ENCODE peak calls at places on chromosomes 11 and 22, in five cellular contexts. One of them, this sample, is unnamed.
A peak's percentile ranks its signal among the peaks of the same experiment; 100 is the strongest.

GRCh38 chr11:12287009-12287373 is 90.4 kb upstream of the PARVA start:
- DNase-seq in MM.1S: no peak
- DNase-seq in PC-3: peak; percentile 89
- DNase-seq in GM23338: no peak
- DNase-seq in HCT116: peak; percentile 47
- DNase-seq in this sample: peak; percentile 75

GRCh38 chr22:49026476-49027121 is 801.1 kb downstream of the BRD1 start:
- DNase-seq in HCT116: no peak
- DNase-seq in PC-3: no peak
- DNase-seq in MM.1S: no peak
- DNase-seq in GM23338: no peak
- DNase-seq in this sample: no peak

GRCh38 chr11:88709567-88709966 is 356.2 kb downstream of the GRM5 start:
- DNase-seq in HCT116: no peak
- DNase-seq in GM23338: peak; percentile 11
- DNase-seq in MM.1S: no peak
- DNase-seq in PC-3: peak; percentile 87
- DNase-seq in this sample: no peak

GRCh38 chr11:18321622-18321990 is 334 bp downstream of the HPS5 start:
- DNase-seq in HCT116: no peak
- DNase-seq in GM23338: peak; percentile 17
- DNase-seq in PC-3: peak; percentile 10
- DNase-seq in MM.1S: no peak
- DNase-seq in this sample: no peak

GRCh38 chr11:82701847-82702520 is 31.7 kb downstream of the FAM181B start:
- DNase-seq in MM.1S: peak; percentile 48
- DNase-seq in PC-3: peak; percentile 81
- DNase-seq in GM23338: peak; percentile 78
- DNase-seq in HCT116: peak; percentile 24
- DNase-seq in this sample: peak; percentile 64

GRCh38 chr11:17581732-17582053 is 34.6 kb downstream of the OTOG start:
- DNase-seq in GM23338: no peak
- DNase-seq in HCT116: no peak
- DNase-seq in MM.1S: no peak
- DNase-seq in PC-3: no peak
- DNase-seq in this sample: no peak

GRCh38 chr11:128417607-128418324 is 169.6 kb downstream of the ETS1 start:
- DNase-seq in MM.1S: no peak
- DNase-seq in PC-3: peak; percentile 78
- DNase-seq in HCT116: no peak
- DNase-seq in GM23338: no peak
- DNase-seq in this sample: no peak

GRCh38 chr11:126473269-126473668 is 117.8 kb downstream of the ST3GAL4 start:
- DNase-seq in PC-3: no peak
- DNase-seq in HCT116: no peak
- DNase-seq in GM23338: no peak
- DNase-seq in MM.1S: no peak
- DNase-seq in this sample: no peak

GRCh38 chr22:43345761-43346261 is 2.6 kb upstream of the SCUBE1 start:
- DNase-seq in GM23338: no peak
- DNase-seq in HCT116: no peak
- DNase-seq in PC-3: no peak
- DNase-seq in MM.1S: no peak
- DNase-seq in this sample: no peak

GRCh38 chr22:39431821-39432251 is 25.0 kb upstream of the MGAT3 start:
- DNase-seq in MM.1S: no peak
- DNase-seq in PC-3: no peak
- DNase-seq in GM23338: no peak
- DNase-seq in HCT116: no peak
- DNase-seq in this sample: peak; percentile 2

GRCh38 chr11:108216988-108217387 is 5.5 kb downstream of the NPAT start:
- DNase-seq in PC-3: no peak
- DNase-seq in GM23338: no peak
- DNase-seq in MM.1S: no peak
- DNase-seq in HCT116: no peak
- DNase-seq in this sample: no peak

GRCh38 chr11:14789879-14790484 is 102.0 kb downstream of the CYP2R1 start:
- DNase-seq in MM.1S: peak; percentile 25
- DNase-seq in HCT116: no peak
- DNase-seq in GM23338: no peak
- DNase-seq in PC-3: peak; percentile 36
- DNase-seq in this sample: no peak

GRCh38 chr11:13927496-13927895 is 35.0 kb upstream of the SPON1 start:
- DNase-seq in MM.1S: no peak
- DNase-seq in HCT116: no peak
- DNase-seq in PC-3: no peak
- DNase-seq in GM23338: no peak
- DNase-seq in this sample: no peak

GRCh38 chr11:8863838-8864237 is 47.2 kb upstream of the AKIP1 start:
- DNase-seq in MM.1S: no peak
- DNase-seq in GM23338: no peak
- DNase-seq in PC-3: peak; percentile 57
- DNase-seq in HCT116: no peak
- DNase-seq in this sample: no peak

GRCh38 chr22:42757475-42757874 is 36.8 kb upstream of the A4GALT start:
- DNase-seq in PC-3: no peak
- DNase-seq in HCT116: no peak
- DNase-seq in GM23338: peak; percentile 76
- DNase-seq in MM.1S: no peak
- DNase-seq in this sample: no peak

GRCh38 chr11:94826415-94826814 is 58.3 kb downstream of the AMOTL1 start:
- DNase-seq in HCT116: no peak
- DNase-seq in PC-3: no peak
- DNase-seq in MM.1S: no peak
- DNase-seq in GM23338: peak; percentile 40
- DNase-seq in this sample: no peak

GRCh38 chr11:57345555-57346151 is 7.5 kb downstream of the P2RX3 start:
- DNase-seq in HCT116: peak; percentile 76
- DNase-seq in GM23338: peak; percentile 97
- DNase-seq in MM.1S: peak; percentile 66
- DNase-seq in PC-3: peak; percentile 94
- DNase-seq in this sample: peak; percentile 93

GRCh38 chr11:9604134-9604533 is 30.7 kb downstream of the WEE1 start:
- DNase-seq in GM23338: no peak
- DNase-seq in MM.1S: no peak
- DNase-seq in HCT116: no peak
- DNase-seq in PC-3: no peak
- DNase-seq in this sample: no peak

GRCh38 chr11:68053117-68053516 is 14.3 kb downstream of the TCIRG1 start:
- DNase-seq in HCT116: no peak
- DNase-seq in GM23338: no peak
- DNase-seq in MM.1S: no peak
- DNase-seq in PC-3: no peak
- DNase-seq in this sample: no peak

GRCh38 chr11:95156916-95157568 is 67.4 kb downstream of the ENDOD1 start:
- DNase-seq in MM.1S: no peak
- DNase-seq in HCT116: no peak
- DNase-seq in PC-3: no peak
- DNase-seq in GM23338: peak; percentile 21
- DNase-seq in this sample: no peak

GRCh38 chr11:118939948-118940598 is 14.3 kb upstream of the BCL9L start:
- DNase-seq in PC-3: no peak
- DNase-seq in GM23338: peak; percentile 80
- DNase-seq in MM.1S: peak; percentile 34
- DNase-seq in HCT116: no peak
- DNase-seq in this sample: peak; percentile 53

GRCh38 chr22:25496396-25497064 is 67.9 kb upstream of the GRK3 start:
- DNase-seq in GM23338: no peak
- DNase-seq in HCT116: no peak
- DNase-seq in PC-3: no peak
- DNase-seq in MM.1S: no peak
- DNase-seq in this sample: no peak

GRCh38 chr11:111602865-111603632 is 800 bp downstream of the SIK2 start:
- DNase-seq in GM23338: peak; percentile 59
- DNase-seq in PC-3: peak; percentile 40
- DNase-seq in MM.1S: peak; percentile 22
- DNase-seq in HCT116: no peak
- DNase-seq in this sample: peak; percentile 24

GRCh38 chr11:124739479-124740276 is at the start of gene NRGN:
- DNase-seq in MM.1S: peak; percentile 92
- DNase-seq in GM23338: peak; percentile 98
- DNase-seq in HCT116: peak; percentile 66
- DNase-seq in PC-3: peak; percentile 97
- DNase-seq in this sample: peak; percentile 96
- TF ChIP-seq EZH2 in MM.1S: no peak
- TF ChIP-seq EZH2 in GM23338: peak; percentile 82
- TF ChIP-seq EZH2 in HCT116: no peak
- TF ChIP-seq EZH2 in PC-3: no peak
- TF ChIP-seq EZH2 in this sample: no peak

DNA sequence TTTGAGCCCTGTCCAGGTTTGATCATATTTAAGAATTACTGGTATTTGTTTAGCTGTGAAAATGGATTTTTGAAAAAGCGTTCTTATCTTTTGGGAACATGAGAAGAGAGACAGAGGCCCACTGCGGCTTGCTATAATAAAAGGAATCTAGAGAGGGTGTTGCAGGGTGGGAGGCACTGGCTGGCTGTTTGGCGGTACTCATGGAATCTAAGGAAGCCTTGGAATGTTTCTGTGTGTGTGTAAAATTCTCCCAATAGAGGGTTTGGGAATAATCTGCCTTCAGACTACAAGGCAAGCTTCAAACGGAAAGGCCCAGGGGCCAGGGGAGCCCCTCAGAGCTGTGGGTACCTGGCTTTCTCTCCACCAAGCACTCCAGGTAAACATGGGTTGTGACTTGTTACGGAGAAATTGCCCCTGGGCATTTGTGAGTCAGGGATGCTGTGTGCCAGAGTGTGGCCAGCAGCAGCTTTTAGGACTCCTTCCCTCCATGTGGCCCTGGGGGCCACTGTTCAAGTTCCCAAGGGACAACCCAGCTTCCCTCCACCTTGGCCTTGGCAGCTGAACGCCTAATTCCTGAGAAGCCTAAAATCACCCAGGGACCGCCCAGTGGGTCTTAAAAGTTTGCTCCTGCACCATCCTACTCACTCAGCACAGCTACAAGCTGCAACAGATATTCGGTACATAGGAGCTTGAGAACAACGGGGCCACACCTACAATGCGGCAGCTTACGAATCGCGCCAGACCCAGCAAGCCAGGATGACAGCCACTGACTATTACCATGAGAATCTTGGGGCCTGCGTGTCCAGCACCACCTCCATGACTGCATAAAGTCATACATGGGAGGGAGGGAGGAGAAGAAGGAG is 14.1 kb upstream of the SYT8 start:
- DNase-seq in GM23338: no peak
- DNase-seq in HCT116: no peak
- DNase-seq in PC-3: peak; percentile 43
- DNase-seq in MM.1S: no peak
- DNase-seq in this sample: no peak
- H3K9me2 ChIP-seq in GM23338: no peaks in the 10 kb centered on the region
- H3K9me2 ChIP-seq in HCT116: no peaks in the 10 kb centered on the region
- H3K9me2 ChIP-seq in PC-3: no peaks in the 10 kb centered on the region
- H3K9me2 ChIP-seq in MM.1S: no peaks in the 10 kb centered on the region
- H3K9me2 ChIP-seq in this sample: no peaks in the 10 kb centered on the region

GRCh38 chr11:2832718-2833020 is 52.9 kb downstream of the CDKN1C start:
- DNase-seq in PC-3: no peak
- DNase-seq in GM23338: no peak
- DNase-seq in HCT116: no peak
- DNase-seq in MM.1S: no peak
- DNase-seq in this sample: no peak
- TF ChIP-seq EZH2phosphoT487 in PC-3: no peak
- TF ChIP-seq EZH2phosphoT487 in GM23338: no peak
- TF ChIP-seq EZH2phosphoT487 in HCT116: no peak
- TF ChIP-seq EZH2phosphoT487 in MM.1S: no peak
- TF ChIP-seq EZH2phosphoT487 in this sample: no peak

GRCh38 chr22:27799334-27800249 is 2.0 kb downstream of the MN1 start:
- DNase-seq in GM23338: no peak
- DNase-seq in MM.1S: no peak
- DNase-seq in HCT116: no peak
- DNase-seq in PC-3: peak; percentile 22
- DNase-seq in this sample: no peak
- TF ChIP-seq EZH2 in GM23338: peak; percentile 77
- TF ChIP-seq EZH2 in MM.1S: no peak
- TF ChIP-seq EZH2 in HCT116: no peak
- TF ChIP-seq EZH2 in PC-3: no peak
- TF ChIP-seq EZH2 in this sample: no peak

DNA sequence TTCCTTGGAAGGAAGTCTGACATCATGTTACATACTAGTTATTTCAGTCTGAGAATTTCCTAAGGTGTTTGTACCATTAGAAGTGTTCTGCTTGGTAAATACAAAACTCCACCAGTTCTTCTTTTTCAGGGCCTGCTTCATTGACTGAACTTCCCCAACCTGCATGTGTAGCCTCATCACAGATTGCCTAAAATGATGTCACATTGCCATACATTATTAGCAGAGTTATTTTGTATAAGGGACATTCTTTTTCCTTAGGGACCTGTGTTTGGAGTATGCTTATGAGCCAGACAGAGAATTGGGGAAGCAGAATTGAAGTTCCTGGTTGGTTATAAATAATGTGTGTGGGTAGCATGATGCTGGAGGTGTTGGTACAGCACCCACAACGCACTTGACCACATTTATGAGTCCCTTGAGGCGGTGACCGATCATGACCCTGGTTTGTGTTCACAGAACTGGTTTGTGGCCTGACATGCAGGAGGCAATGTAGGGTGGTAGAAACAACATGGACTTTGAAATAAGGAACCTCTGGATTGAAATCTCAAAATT is 16.4 kb upstream of the MMP7 start:
- DNase-seq in HCT116: no peak
- DNase-seq in GM23338: no peak
- DNase-seq in MM.1S: no peak
- DNase-seq in PC-3: peak; percentile 49
- DNase-seq in this sample: no peak
- H3K9me2 ChIP-seq in HCT116: no peaks in the 10 kb centered on the region
- H3K9me2 ChIP-seq in GM23338: no peaks in the 10 kb centered on the region
- H3K9me2 ChIP-seq in MM.1S: no peaks in the 10 kb centered on the region
- H3K9me2 ChIP-seq in PC-3: no peaks in the 10 kb centered on the region
- H3K9me2 ChIP-seq in this sample: no peaks in the 10 kb centered on the region

GRCh38 chr11:92380882-92381281 is 156.3 kb downstream of the FAT3 start:
- DNase-seq in PC-3: peak; percentile 34
- DNase-seq in GM23338: no peak
- DNase-seq in HCT116: no peak
- DNase-seq in MM.1S: no peak
- DNase-seq in this sample: no peak
- TF ChIP-seq EZH2phosphoT487 in PC-3: no peak
- TF ChIP-seq EZH2phosphoT487 in GM23338: no peak
- TF ChIP-seq EZH2phosphoT487 in HCT116: no peak
- TF ChIP-seq EZH2phosphoT487 in MM.1S: no peak
- TF ChIP-seq EZH2phosphoT487 in this sample: no peak

DNA sequence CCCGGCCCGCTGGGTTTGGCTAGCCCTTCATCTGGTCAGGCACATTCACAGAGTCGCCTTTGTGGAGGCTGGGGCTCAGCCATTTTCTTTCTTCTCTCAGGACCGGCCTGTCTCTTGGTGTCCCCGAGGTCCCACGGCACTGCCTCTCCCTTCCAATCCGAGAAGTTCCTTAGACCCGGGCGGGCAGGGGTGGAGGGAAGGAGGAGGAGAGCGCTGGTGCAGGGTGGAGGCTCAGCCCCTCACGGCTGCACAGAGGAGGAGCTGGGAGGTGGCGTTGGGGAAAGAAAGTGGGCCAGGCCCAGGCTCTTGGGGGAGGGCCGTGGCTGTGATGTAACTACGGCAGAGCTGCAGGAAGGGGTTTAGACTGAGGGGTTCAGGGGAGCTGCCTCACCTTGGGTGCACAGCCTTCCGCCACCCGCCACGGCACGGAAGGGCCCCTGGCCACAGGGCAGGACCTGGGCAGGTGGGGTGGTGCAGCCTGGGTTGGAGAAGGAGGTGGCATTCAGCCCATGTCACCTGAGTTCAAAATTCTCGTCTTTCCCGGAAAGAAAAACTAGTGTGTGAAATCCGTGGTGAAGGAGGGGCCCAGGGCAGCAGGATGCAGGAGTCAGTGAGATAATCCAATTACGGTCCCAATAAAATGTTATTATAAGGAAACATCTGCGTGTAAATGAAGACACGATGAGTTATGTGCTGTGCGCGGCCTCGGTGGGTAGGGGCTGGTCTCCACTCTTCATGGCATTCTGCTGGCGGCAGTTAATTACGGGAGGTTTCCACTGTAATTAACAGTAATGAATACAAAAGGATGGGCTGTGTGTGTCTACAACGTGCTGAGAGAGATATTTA is 1.7 kb downstream of the BRSK2 start:
- DNase-seq in PC-3: no peak
- DNase-seq in MM.1S: no peak
- DNase-seq in GM23338: peak; percentile 69
- DNase-seq in HCT116: no peak
- DNase-seq in this sample: no peak
- TF ChIP-seq EZH2 in PC-3: no peak
- TF ChIP-seq EZH2 in MM.1S: no peak
- TF ChIP-seq EZH2 in GM23338: no peak
- TF ChIP-seq EZH2 in HCT116: no peak
- TF ChIP-seq EZH2 in this sample: no peak

This sample was measured in hepatocyte.